ENCODE peak calls at places on chromosomes 11 and 22, in eight cellular contexts. U, P, I, O, B, E, C and M are unnamed samples.

GRCh38 chr11:94521684-94522083 is 9.4 kb downstream of the C11orf97 start:
- DNase-seq in I (no peak), B (no peak), O (no peak), E (no peak), U (no peak), P (no peak), C (no peak), M (no peak)

GRCh38 chr11:75733346-75734107 is 15.9 kb downstream of the MOGAT2 start:
- DNase-seq in I (no peak), C (no peak), B (no peak), E (no peak), P (no peak), O (no peak), U (no peak), M (no peak)

GRCh38 chr11:58334708-58335107 is 24.2 kb downstream of the OR5B17 start:
- DNase-seq in P (no peak), B (no peak), O (peak; percentile 89), C (no peak), U (peak; percentile 2), E (peak; percentile 31), I (no peak), M (no peak)

GRCh38 chr11:116931206-116931953 is 94.0 kb upstream of the APOA1 start:
- DNase-seq in C (no peak), E (no peak), P (no peak), B (no peak), U (peak; percentile 56), O (peak; percentile 53), I (no peak), M (no peak)

GRCh38 chr11:2944953-2945756 is 15.9 kb upstream of the PHLDA2 start:
- DNase-seq in I (no peak), P (peak; percentile 84), O (peak; percentile 90), E (no peak), B (no peak), U (no peak), C (peak; percentile 97), M (peak; percentile 86)

GRCh38 chr11:60869451-60869825 is 2.1 kb downstream of the ZP1 start:
- DNase-seq in E (no peak), O (no peak), C (no peak), U (no peak), B (no peak), P (no peak), I (no peak), M (no peak)

GRCh38 chr11:57318178-57318577 is 6.6 kb downstream of the TNKS1BP1 start:
- DNase-seq in E (no peak), P (no peak), C (no peak), I (no peak), U (no peak), O (peak; percentile 21), B (no peak), M (no peak)

GRCh38 chr11:130089669-130090063 is 20.0 kb downstream of the APLP2 start:
- DNase-seq in O (no peak), P (no peak), I (no peak), U (no peak), B (no peak), E (no peak), C (no peak), M (no peak)

GRCh38 chr11:76699461-76700091 is 29.0 kb upstream of the LRRC32 start:
- DNase-seq in P (no peak), C (no peak), U (no peak), B (no peak), E (no peak), I (no peak), O (peak; percentile 48), M (no peak)

GRCh38 chr22:44583854-44584253 is 85.8 kb upstream of the RTL6 start:
- DNase-seq in O (no peak), U (no peak), I (no peak), C (no peak), P (no peak), B (no peak), E (no peak), M (no peak)

GRCh38 chr22:31275018-31275417 is 17.3 kb downstream of the PIK3IP1 start:
- DNase-seq in E (no peak), C (no peak), U (no peak), P (no peak), I (no peak), B (no peak), O (no peak), M (no peak)

GRCh38 chr11:122093731-122094130 is 22.3 kb downstream of the BLID start:
- DNase-seq in O (peak; percentile 83), I (no peak), P (no peak), C (no peak), B (no peak), U (no peak), E (no peak), M (no peak)

GRCh38 chr11:109877043-109877442 is 216.1 kb upstream of the ZC3H12C start:
- DNase-seq in C (no peak), E (no peak), O (no peak), I (no peak), P (no peak), U (no peak), B (no peak), M (no peak)

GRCh38 chr11:3853935-3854659 is 1.4 kb upstream of the STIM1 start:
- DNase-seq in P (no peak), B (peak; percentile 86), E (no peak), I (no peak), U (no peak), O (no peak), C (no peak), M (peak; percentile 60)

GRCh38 chr22:29813563-29813962 is 24.5 kb downstream of the ASCC2 start:
- DNase-seq in O (no peak), U (peak; percentile 69), E (peak; percentile 7), B (no peak), C (no peak), P (no peak), I (no peak), M (no peak)

GRCh38 chr22:29815580-29815979 is 22.5 kb downstream of the ASCC2 start:
- DNase-seq in U (no peak), I (no peak), P (no peak), C (no peak), B (no peak), O (no peak), E (no peak), M (no peak)

GRCh38 chr22:29811377-29811776 is 26.7 kb downstream of the ASCC2 start:
- DNase-seq in B (no peak), O (no peak), E (no peak), C (no peak), P (no peak), U (peak; percentile 40), I (no peak), M (peak; percentile 71)

GRCh38 chr22:29814003-29814402 is 24.1 kb downstream of the ASCC2 start:
- DNase-seq in C (no peak), P (no peak), B (no peak), E (no peak), U (no peak), O (no peak), I (no peak), M (no peak)

DNA sequence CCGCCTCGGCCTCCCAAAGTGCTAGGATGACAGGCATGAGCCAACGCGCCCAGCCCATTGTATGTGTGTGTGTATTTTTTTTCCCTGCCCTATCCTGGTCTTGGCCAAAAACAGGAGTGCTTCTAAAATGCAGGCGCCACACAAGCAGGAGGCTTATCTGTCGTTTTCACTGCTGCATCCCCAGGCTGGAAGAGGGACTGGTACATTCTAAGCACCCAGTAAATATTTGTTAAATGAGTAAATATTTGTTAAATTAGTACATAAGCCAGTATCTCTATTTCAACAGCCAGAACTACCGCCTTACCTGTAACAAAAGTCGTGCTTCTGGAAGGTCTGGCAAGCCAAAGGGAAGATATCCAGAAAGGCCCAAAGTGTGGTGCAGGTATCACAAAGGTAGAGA is 24.9 kb downstream of the ASCC2 start:
- DNase-seq in O (no peak), C (no peak), E (no peak), P (no peak), I (no peak), U (no peak), B (no peak), M (no peak)
- H3K27ac ChIP-seq in O (no peak overlapping the region), C (no peak overlapping the region), E (no peak overlapping the region), P (no peak overlapping the region), I (peak overlapping the region; percentile 54), U (peak overlapping the region; percentile 46), B (no peak overlapping the region), M (no peak overlapping the region)

GRCh38 chr11:798093-798713 is at the start of gene SLC25A22:
- DNase-seq in O (peak; percentile 71), U (peak; percentile 79), C (no peak), B (no peak), I (no peak), P (peak; percentile 60), E (no peak), M (peak; percentile 83)
- TF ChIP-seq POLR2A in O (no peak), U (peak; percentile 67), C (no peak), B (peak; percentile 50), I (no peak), P (no peak), E (peak; percentile 49), M (no peak)

GRCh38 chr22:40414306-40414705 is 43.9 kb downstream of the SGSM3 start:
- DNase-seq in C (no peak), E (no peak), U (no peak), P (no peak), B (no peak), O (peak; percentile 29), I (no peak), M (no peak)

GRCh38 chr22:40413873-40414272 is 43.5 kb downstream of the SGSM3 start:
- DNase-seq in I (no peak), O (no peak), U (no peak), C (no peak), E (no peak), P (no peak), B (no peak), M (no peak)

GRCh38 chr22:40415531-40416266 is 45.3 kb downstream of the SGSM3 start:
- DNase-seq in I (no peak), O (peak; percentile 12), U (no peak), P (no peak), E (no peak), B (no peak), C (no peak), M (peak; percentile 29)

GRCh38 chr22:40416267-40416570 is 45.8 kb downstream of the SGSM3 start:
- DNase-seq in B (no peak), C (no peak), O (no peak), I (no peak), P (no peak), U (no peak), E (no peak), M (no peak)

DNA sequence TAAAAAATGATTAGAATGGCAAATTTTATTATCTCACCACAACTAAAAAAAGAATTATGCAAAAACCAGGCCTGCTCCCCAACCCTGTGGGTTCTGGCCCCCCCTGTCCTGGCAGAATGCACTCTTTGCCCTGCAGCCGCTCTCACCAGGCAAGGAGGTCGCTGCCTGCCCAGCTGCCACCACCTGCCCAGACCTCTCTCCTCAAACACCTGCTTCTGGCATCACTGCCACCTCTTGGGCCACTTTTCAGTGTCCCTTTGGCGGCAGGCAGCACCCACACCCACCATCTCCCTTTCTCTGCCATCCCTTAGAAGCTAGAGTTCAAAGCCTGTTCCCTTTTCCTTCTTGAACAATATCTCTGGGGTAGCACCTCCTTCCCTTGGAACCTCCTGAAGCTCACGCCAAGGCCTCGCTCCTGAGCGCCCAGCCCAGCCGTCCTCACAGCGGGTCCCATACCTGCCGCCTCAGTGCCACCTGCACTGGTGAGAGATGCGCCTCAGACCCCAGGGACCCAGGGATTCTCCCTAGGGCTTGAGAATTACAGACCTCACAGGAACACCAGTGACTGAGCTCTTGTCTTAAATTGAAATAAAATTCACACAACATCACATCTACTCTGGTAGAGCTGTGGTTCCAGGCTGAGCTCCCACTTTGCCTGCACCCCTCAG is 44.6 kb downstream of the SGSM3 start:
- DNase-seq in E (no peak), B (no peak), O (no peak), U (no peak), C (no peak), I (no peak), P (no peak), M (peak; percentile 68)
- H3K4me3 ChIP-seq in E (no peak overlapping the region), B (peak overlapping the region; percentile 49), O (no peak overlapping the region), U (no peak overlapping the region), C (no peak overlapping the region), I (no peak overlapping the region), P (no peak overlapping the region), M (no peak overlapping the region)

GRCh38 chr11:125164091-125164421 is 495 bp upstream of the PKNOX2 start:
- DNase-seq in U (no peak), I (no peak), P (no peak), B (no peak), O (no peak), E (no peak), C (no peak), M (no peak)
- H3K27ac ChIP-seq in U (no peak overlapping the region), I (peak overlapping the region; percentile 84), P (peak overlapping the region; percentile 92), B (no peak overlapping the region), O (peak overlapping the region; percentile 53), E (no peak overlapping the region), C (peak overlapping the region; percentile 76), M (peak overlapping the region; percentile 82)